ENCODE peak calls at places on chromosomes 11 and 22, in four cellular contexts. One of them, this sample, is unnamed.

GRCh38 chr22:47174096-47174495 is 411.6 kb downstream of the TBC1D22A start:
- DNase-seq in Caco-2: no peak
- DNase-seq in adrenal gland: no peak
- DNase-seq in transverse colon: no peak
- DNase-seq in this sample: no peak

GRCh38 chr22:41934284-41935014 is 7.8 kb upstream of the TNFRSF13C start:
- DNase-seq in Caco-2: no peak
- DNase-seq in transverse colon: no peak
- DNase-seq in adrenal gland: no peak
- DNase-seq in this sample: no peak

GRCh38 chr11:68313574-68314202 is 1.3 kb downstream of the LRP5 start:
- DNase-seq in transverse colon: no peak
- DNase-seq in Caco-2: peak
- DNase-seq in adrenal gland: no peak
- DNase-seq in this sample: no peak

GRCh38 chr11:84526250-84526649 is 1100.9 kb downstream of the DLG2 start:
- DNase-seq in Caco-2: no peak
- DNase-seq in adrenal gland: no peak
- DNase-seq in transverse colon: no peak
- DNase-seq in this sample: no peak

GRCh38 chr11:11407065-11407737 is 54.2 kb upstream of the CSNK2A3 start:
- DNase-seq in adrenal gland: peak
- DNase-seq in Caco-2: no peak
- DNase-seq in transverse colon: peak
- DNase-seq in this sample: no peak

GRCh38 chr11:2088284-2088683 is 50.9 kb downstream of the IGF2 start:
- DNase-seq in transverse colon: no peak
- DNase-seq in Caco-2: no peak
- DNase-seq in adrenal gland: peak
- DNase-seq in this sample: no peak

GRCh38 chr11:11843233-11843632 is 1.5 kb downstream of the USP47 start:
- DNase-seq in Caco-2: no peak
- DNase-seq in transverse colon: no peak
- DNase-seq in adrenal gland: no peak
- DNase-seq in this sample: peak

GRCh38 chr22:41822289-41823057 is 10.4 kb upstream of the SREBF2 start:
- DNase-seq in Caco-2: peak
- DNase-seq in adrenal gland: no peak
- DNase-seq in transverse colon: no peak
- DNase-seq in this sample: peak

GRCh38 chr11:12460441-12460840 is 83.1 kb downstream of the PARVA start:
- DNase-seq in transverse colon: no peak
- DNase-seq in adrenal gland: no peak
- DNase-seq in Caco-2: no peak
- DNase-seq in this sample: no peak

GRCh38 chr22:27125539-27125938 is 468.2 kb downstream of the MIAT start:
- DNase-seq in Caco-2: no peak
- DNase-seq in adrenal gland: no peak
- DNase-seq in transverse colon: no peak
- DNase-seq in this sample: no peak

GRCh38 chr11:46348566-46348981 is 1.3 kb downstream of the DGKZ start:
- DNase-seq in Caco-2: no peak
- DNase-seq in transverse colon: peak
- DNase-seq in adrenal gland: no peak
- DNase-seq in this sample: no peak

GRCh38 chr22:31346255-31346732 is at the start of gene PATZ1:
- DNase-seq in transverse colon: peak
- DNase-seq in Caco-2: peak
- DNase-seq in adrenal gland: peak
- DNase-seq in this sample: no peak

GRCh38 chr11:111423250-111423615 is 44.2 kb upstream of the POU2AF1 start:
- DNase-seq in adrenal gland: no peak
- DNase-seq in transverse colon: no peak
- DNase-seq in Caco-2: no peak
- DNase-seq in this sample: no peak

GRCh38 chr22:41833369-41834004 is 582 bp downstream of the SREBF2 start:
- DNase-seq in transverse colon: peak
- DNase-seq in adrenal gland: peak
- DNase-seq in Caco-2: peak
- DNase-seq in this sample: no peak

GRCh38 chr11:79857404-79857803 is 416.6 kb upstream of the TENM4 start:
- DNase-seq in adrenal gland: no peak
- DNase-seq in Caco-2: no peak
- DNase-seq in transverse colon: no peak
- DNase-seq in this sample: no peak

GRCh38 chr11:75429902-75430691 is 2.9 kb downstream of the KLHL35 start:
- DNase-seq in adrenal gland: peak
- DNase-seq in transverse colon: peak
- DNase-seq in Caco-2: peak
- DNase-seq in this sample: peak

GRCh38 chr11:75428301-75428724 is 4.7 kb downstream of the KLHL35 start:
- DNase-seq in transverse colon: peak
- DNase-seq in Caco-2: peak
- DNase-seq in adrenal gland: peak
- DNase-seq in this sample: peak

GRCh38 chr11:75428989-75429640 is 3.9 kb downstream of the KLHL35 start:
- DNase-seq in adrenal gland: no peak
- DNase-seq in transverse colon: no peak
- DNase-seq in Caco-2: peak
- DNase-seq in this sample: no peak

GRCh38 chr11:75430692-75431532 is 2.1 kb downstream of the KLHL35 start:
- DNase-seq in adrenal gland: no peak
- DNase-seq in Caco-2: peak
- DNase-seq in transverse colon: no peak
- DNase-seq in this sample: no peak

GRCh38 chr11:75429641-75429901 is 3.4 kb downstream of the KLHL35 start:
- DNase-seq in transverse colon: no peak
- DNase-seq in adrenal gland: no peak
- DNase-seq in Caco-2: no peak
- DNase-seq in this sample: no peak
- TF ChIP-seq CTCF in transverse colon: no peak
- TF ChIP-seq CTCF in adrenal gland: no peak
- TF ChIP-seq CTCF in Caco-2: peak
- TF ChIP-seq CTCF in this sample: no peak

GRCh38 chr11:93017821-93018690 is 48.6 kb downstream of the MTNR1B start:
- DNase-seq in transverse colon: no peak
- DNase-seq in Caco-2: no peak
- DNase-seq in adrenal gland: peak
- DNase-seq in this sample: no peak
- TF ChIP-seq CTCF in transverse colon: no peak
- TF ChIP-seq CTCF in Caco-2: no peak
- TF ChIP-seq CTCF in adrenal gland: no peak
- TF ChIP-seq CTCF in this sample: no peak

DNA sequence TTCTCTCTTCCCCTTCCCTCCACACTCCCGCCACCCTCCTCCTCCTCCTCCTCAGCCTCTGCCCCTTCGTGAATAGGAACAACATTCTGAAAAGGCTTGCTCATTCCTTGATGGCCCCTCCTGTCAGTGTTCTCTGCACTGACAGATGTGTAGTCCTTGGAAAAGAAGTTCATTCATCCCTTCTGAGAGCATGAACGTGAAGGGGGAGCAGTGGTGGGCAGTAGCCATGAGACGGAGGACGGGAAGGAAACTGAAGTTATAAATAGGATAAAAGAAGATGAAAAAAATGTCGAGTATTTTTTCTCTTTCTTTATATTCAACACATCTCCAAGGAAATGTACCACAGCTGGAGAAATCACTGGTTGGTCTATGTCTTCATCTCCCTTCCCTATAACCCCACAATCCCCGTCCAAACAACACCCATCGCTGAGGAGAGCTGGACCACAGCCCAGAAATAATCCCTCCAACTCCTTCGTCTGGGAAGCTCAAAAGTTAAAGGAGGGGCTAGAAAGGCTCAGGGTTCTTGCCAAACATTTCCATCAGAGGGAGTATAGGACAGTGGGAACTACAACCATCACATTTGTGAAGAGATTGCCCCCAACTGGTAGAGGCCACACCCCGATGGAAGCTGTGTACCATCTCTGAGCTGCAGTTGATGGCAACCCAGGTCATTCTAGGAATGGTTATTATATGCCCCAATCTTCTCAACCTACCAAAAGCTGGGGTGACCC is 33.5 kb downstream of the ETS1 start:
- DNase-seq in transverse colon: no peak
- DNase-seq in Caco-2: no peak
- DNase-seq in adrenal gland: no peak
- DNase-seq in this sample: no peak
- TF ChIP-seq CTCF in transverse colon: no peak
- TF ChIP-seq CTCF in Caco-2: no peak
- TF ChIP-seq CTCF in adrenal gland: no peak
- TF ChIP-seq CTCF in this sample: peak

GRCh38 chr11:120985718-120986569 is 38.0 kb upstream of the TBCEL start:
- DNase-seq in Caco-2: peak
- DNase-seq in adrenal gland: peak
- DNase-seq in transverse colon: peak
- DNase-seq in this sample: peak
- TF ChIP-seq CTCF in Caco-2: peak
- TF ChIP-seq CTCF in adrenal gland: peak
- TF ChIP-seq CTCF in transverse colon: peak
- TF ChIP-seq CTCF in this sample: peak

GRCh38 chr22:20956258-20957117 is 10.6 kb upstream of the AIFM3 start:
- DNase-seq in adrenal gland: no peak
- DNase-seq in Caco-2: peak
- DNase-seq in transverse colon: peak
- DNase-seq in this sample: no peak
- TF ChIP-seq CTCF in adrenal gland: no peak
- TF ChIP-seq CTCF in Caco-2: no peak
- TF ChIP-seq CTCF in transverse colon: peak
- TF ChIP-seq CTCF in this sample: no peak

GRCh38 chr11:22165799-22166548 is 26.9 kb upstream of the ANO5 start:
- DNase-seq in Caco-2: no peak
- DNase-seq in transverse colon: no peak
- DNase-seq in adrenal gland: no peak
- DNase-seq in this sample: no peak

GRCh38 chr11:22173532-22173931 is 19.4 kb upstream of the ANO5 start:
- DNase-seq in transverse colon: no peak
- DNase-seq in adrenal gland: no peak
- DNase-seq in Caco-2: no peak
- DNase-seq in this sample: no peak

GRCh38 chr11:22165087-22165486 is 27.8 kb upstream of the ANO5 start:
- DNase-seq in Caco-2: no peak
- DNase-seq in transverse colon: no peak
- DNase-seq in adrenal gland: no peak
- DNase-seq in this sample: no peak

DNA sequence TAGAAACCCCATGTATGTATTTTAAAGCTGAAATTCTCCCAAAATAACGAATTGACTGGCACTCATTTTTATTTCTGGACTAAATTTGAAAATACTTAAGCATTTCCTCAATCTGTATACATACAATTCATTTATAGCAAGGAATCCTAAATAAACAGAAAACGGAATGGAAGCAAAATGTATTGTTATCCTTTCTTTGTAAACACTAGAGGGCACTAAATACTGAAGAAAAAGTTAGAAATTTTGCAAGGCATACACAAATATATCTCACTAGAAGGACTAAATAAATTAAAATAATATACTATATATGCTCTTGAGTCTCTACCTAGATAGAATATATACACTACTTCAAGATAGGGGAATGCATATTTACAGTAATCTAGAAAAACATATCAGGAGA is 23.1 kb upstream of the ANO5 start:
- DNase-seq in Caco-2: no peak
- DNase-seq in adrenal gland: no peak
- DNase-seq in transverse colon: no peak
- DNase-seq in this sample: no peak
- TF ChIP-seq CTCF in Caco-2: peak
- TF ChIP-seq CTCF in adrenal gland: peak
- TF ChIP-seq CTCF in transverse colon: peak
- TF ChIP-seq CTCF in this sample: peak

GRCh38 chr11:39078465-39078864 is 2381.0 kb downstream of the LRRC4C start:
- DNase-seq in Caco-2: no peak
- DNase-seq in adrenal gland: no peak
- DNase-seq in transverse colon: no peak
- DNase-seq in this sample: no peak
- TF ChIP-seq CTCF in Caco-2: no peak
- TF ChIP-seq CTCF in adrenal gland: no peak
- TF ChIP-seq CTCF in transverse colon: no peak
- TF ChIP-seq CTCF in this sample: no peak

GRCh38 chr11:7385532-7385931 is 99.8 kb upstream of the OLFML1 start:
- DNase-seq in adrenal gland: no peak
- DNase-seq in Caco-2: no peak
- DNase-seq in transverse colon: no peak
- DNase-seq in this sample: no peak
- TF ChIP-seq CTCF in adrenal gland: no peak
- TF ChIP-seq CTCF in Caco-2: no peak
- TF ChIP-seq CTCF in transverse colon: no peak
- TF ChIP-seq CTCF in this sample: no peak

DNA sequence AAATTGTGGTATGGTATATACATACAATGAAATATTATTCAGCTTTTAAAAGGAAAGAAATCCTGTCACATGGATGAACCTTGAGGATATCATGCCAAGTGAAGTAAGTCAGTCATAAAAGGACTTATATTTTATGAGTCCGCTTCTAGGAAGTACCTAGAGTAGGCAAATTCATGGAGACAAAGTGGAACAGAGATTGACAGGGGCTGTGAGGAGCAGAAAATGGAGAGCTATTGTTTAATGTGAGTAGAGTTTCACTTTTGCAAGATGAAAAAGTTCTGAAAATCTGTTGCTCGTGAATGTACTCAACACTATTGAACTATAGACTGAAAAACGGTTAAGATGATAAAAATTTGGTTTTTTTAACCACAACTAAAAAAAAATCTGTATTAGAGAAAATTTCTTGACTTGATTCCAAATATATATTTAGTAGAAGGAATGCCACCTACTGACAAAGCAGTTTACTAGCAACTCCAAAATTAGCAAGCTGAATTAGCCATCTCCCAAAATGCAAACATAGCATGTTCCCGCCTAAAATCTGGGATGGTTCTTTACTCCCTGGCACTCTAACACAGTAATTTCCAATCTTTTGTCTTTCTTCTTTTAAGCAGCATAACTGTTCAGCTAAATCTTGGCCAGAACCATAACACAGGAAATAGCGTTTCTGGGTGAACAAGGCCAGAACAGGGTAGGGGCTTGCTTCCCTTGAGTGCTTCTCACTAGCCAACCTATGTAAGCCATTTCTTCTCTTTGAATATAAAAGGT is 1.5 kb downstream of the UFD1 start:
- DNase-seq in adrenal gland: peak
- DNase-seq in Caco-2: no peak
- DNase-seq in transverse colon: no peak
- DNase-seq in this sample: no peak
- TF ChIP-seq CTCF in adrenal gland: no peak
- TF ChIP-seq CTCF in Caco-2: no peak
- TF ChIP-seq CTCF in transverse colon: no peak
- TF ChIP-seq CTCF in this sample: peak